ENCODE peak calls at places on chromosomes 5 and 9, in seven cellular contexts. One of them, this sample, is unnamed. For H3K4me1, the result is how much of the 10 kb centered on the place peaks cover.

GRCh38 chr5:6728011-6728794 is 15.0 kb downstream of the TENT4A start:
- DNase-seq in PC-9: no peak
- DNase-seq in IMR-90: no peak
- DNase-seq in MM.1S: no peak
- DNase-seq in right cardiac atrium: no peak
- DNase-seq in endodermal cell: no peak
- DNase-seq in transverse colon: no peak
- DNase-seq in this sample: no peak

GRCh38 chr5:52709171-52709925 is 78.4 kb upstream of the ITGA1 start:
- DNase-seq in PC-9: no peak
- DNase-seq in IMR-90: peak
- DNase-seq in MM.1S: no peak
- DNase-seq in right cardiac atrium: no peak
- DNase-seq in endodermal cell: no peak
- DNase-seq in transverse colon: no peak
- DNase-seq in this sample: peak

GRCh38 chr5:58543723-58544122 is 39.2 kb upstream of the RAB3C start:
- DNase-seq in PC-9: no peak
- DNase-seq in IMR-90: no peak
- DNase-seq in MM.1S: no peak
- DNase-seq in right cardiac atrium: no peak
- DNase-seq in endodermal cell: no peak
- DNase-seq in transverse colon: no peak
- DNase-seq in this sample: no peak

GRCh38 chr9:107251756-107252322 is 31.2 kb upstream of the RAD23B start:
- DNase-seq in PC-9: no peak
- DNase-seq in IMR-90: peak
- DNase-seq in MM.1S: no peak
- DNase-seq in right cardiac atrium: peak
- DNase-seq in endodermal cell: no peak
- DNase-seq in transverse colon: no peak
- DNase-seq in this sample: no peak

GRCh38 chr5:90408571-90409317 is 812 bp downstream of the CETN3 start:
- DNase-seq in PC-9: peak
- DNase-seq in IMR-90: no peak
- DNase-seq in MM.1S: peak
- DNase-seq in right cardiac atrium: no peak
- DNase-seq in endodermal cell: peak
- DNase-seq in transverse colon: no peak
- DNase-seq in this sample: no peak

GRCh38 chr5:153352685-153353219 is 137.7 kb upstream of the GRIA1 start:
- DNase-seq in PC-9: no peak
- DNase-seq in IMR-90: no peak
- DNase-seq in MM.1S: peak
- DNase-seq in right cardiac atrium: no peak
- DNase-seq in endodermal cell: no peak
- DNase-seq in transverse colon: no peak
- DNase-seq in this sample: no peak

GRCh38 chr5:144198386-144198785 is 27.7 kb downstream of the KCTD16 start:
- DNase-seq in PC-9: peak
- DNase-seq in IMR-90: peak
- DNase-seq in MM.1S: no peak
- DNase-seq in right cardiac atrium: no peak
- DNase-seq in endodermal cell: no peak
- DNase-seq in transverse colon: no peak
- DNase-seq in this sample: no peak

GRCh38 chr5:178589180-178590140 is 733 bp downstream of the COL23A1 start:
- DNase-seq in PC-9: no peak
- DNase-seq in IMR-90: peak
- DNase-seq in MM.1S: no peak
- DNase-seq in right cardiac atrium: peak
- DNase-seq in endodermal cell: peak
- DNase-seq in transverse colon: no peak
- DNase-seq in this sample: no peak

GRCh38 chr9:77960356-77961153 is 71.1 kb downstream of the GNAQ start:
- DNase-seq in PC-9: no peak
- DNase-seq in IMR-90: no peak
- DNase-seq in MM.1S: no peak
- DNase-seq in right cardiac atrium: no peak
- DNase-seq in endodermal cell: peak
- DNase-seq in transverse colon: no peak
- DNase-seq in this sample: no peak

GRCh38 chr9:92723299-92723625 is 41.4 kb downstream of the BICD2 start:
- DNase-seq in PC-9: no peak
- DNase-seq in IMR-90: peak
- DNase-seq in MM.1S: no peak
- DNase-seq in right cardiac atrium: no peak
- DNase-seq in endodermal cell: no peak
- DNase-seq in transverse colon: no peak
- DNase-seq in this sample: peak

GRCh38 chr9:92725726-92726125 is 38.9 kb downstream of the BICD2 start:
- DNase-seq in PC-9: no peak
- DNase-seq in IMR-90: no peak
- DNase-seq in MM.1S: no peak
- DNase-seq in right cardiac atrium: no peak
- DNase-seq in endodermal cell: no peak
- DNase-seq in transverse colon: no peak
- DNase-seq in this sample: no peak

GRCh38 chr9:92723801-92724323 is 40.8 kb downstream of the BICD2 start:
- DNase-seq in PC-9: no peak
- DNase-seq in IMR-90: no peak
- DNase-seq in MM.1S: no peak
- DNase-seq in right cardiac atrium: no peak
- DNase-seq in endodermal cell: no peak
- DNase-seq in transverse colon: no peak
- DNase-seq in this sample: peak

GRCh38 chr9:92725266-92725545 is 39.4 kb downstream of the BICD2 start:
- DNase-seq in PC-9: no peak
- DNase-seq in IMR-90: no peak
- DNase-seq in MM.1S: no peak
- DNase-seq in right cardiac atrium: no peak
- DNase-seq in endodermal cell: no peak
- DNase-seq in transverse colon: no peak
- DNase-seq in this sample: no peak

GRCh38 chr9:92724528-92725265 is 39.9 kb downstream of the BICD2 start:
- DNase-seq in PC-9: no peak
- DNase-seq in IMR-90: no peak
- DNase-seq in MM.1S: no peak
- DNase-seq in right cardiac atrium: no peak
- DNase-seq in endodermal cell: peak
- DNase-seq in transverse colon: no peak
- DNase-seq in this sample: no peak
- H3K4me1 ChIP-seq in PC-9: under half
- H3K4me1 ChIP-seq in IMR-90: under half
- H3K4me1 ChIP-seq in MM.1S: under half
- H3K4me1 ChIP-seq in right cardiac atrium: under half
- H3K4me1 ChIP-seq in endodermal cell: under half
- H3K4me1 ChIP-seq in transverse colon: under half
- H3K4me1 ChIP-seq in this sample: under half

GRCh38 chr9:110750272-110750671 is 81.7 kb downstream of the MUSK start:
- DNase-seq in PC-9: no peak
- DNase-seq in IMR-90: no peak
- DNase-seq in MM.1S: no peak
- DNase-seq in right cardiac atrium: peak
- DNase-seq in endodermal cell: no peak
- DNase-seq in transverse colon: peak
- DNase-seq in this sample: peak
- H3K4me1 ChIP-seq in PC-9: half or more
- H3K4me1 ChIP-seq in IMR-90: under half
- H3K4me1 ChIP-seq in MM.1S: under half
- H3K4me1 ChIP-seq in right cardiac atrium: under half
- H3K4me1 ChIP-seq in endodermal cell: under half
- H3K4me1 ChIP-seq in transverse colon: under half
- H3K4me1 ChIP-seq in this sample: under half

GRCh38 chr9:35831040-35831439 is 2.0 kb downstream of the TMEM8B start:
- DNase-seq in PC-9: no peak
- DNase-seq in IMR-90: no peak
- DNase-seq in MM.1S: no peak
- DNase-seq in right cardiac atrium: no peak
- DNase-seq in endodermal cell: no peak
- DNase-seq in transverse colon: no peak
- DNase-seq in this sample: no peak
- H3K4me1 ChIP-seq in PC-9: under half
- H3K4me1 ChIP-seq in IMR-90: under half
- H3K4me1 ChIP-seq in MM.1S: under half
- H3K4me1 ChIP-seq in right cardiac atrium: under half
- H3K4me1 ChIP-seq in endodermal cell: under half
- H3K4me1 ChIP-seq in transverse colon: half or more
- H3K4me1 ChIP-seq in this sample: half or more

DNA sequence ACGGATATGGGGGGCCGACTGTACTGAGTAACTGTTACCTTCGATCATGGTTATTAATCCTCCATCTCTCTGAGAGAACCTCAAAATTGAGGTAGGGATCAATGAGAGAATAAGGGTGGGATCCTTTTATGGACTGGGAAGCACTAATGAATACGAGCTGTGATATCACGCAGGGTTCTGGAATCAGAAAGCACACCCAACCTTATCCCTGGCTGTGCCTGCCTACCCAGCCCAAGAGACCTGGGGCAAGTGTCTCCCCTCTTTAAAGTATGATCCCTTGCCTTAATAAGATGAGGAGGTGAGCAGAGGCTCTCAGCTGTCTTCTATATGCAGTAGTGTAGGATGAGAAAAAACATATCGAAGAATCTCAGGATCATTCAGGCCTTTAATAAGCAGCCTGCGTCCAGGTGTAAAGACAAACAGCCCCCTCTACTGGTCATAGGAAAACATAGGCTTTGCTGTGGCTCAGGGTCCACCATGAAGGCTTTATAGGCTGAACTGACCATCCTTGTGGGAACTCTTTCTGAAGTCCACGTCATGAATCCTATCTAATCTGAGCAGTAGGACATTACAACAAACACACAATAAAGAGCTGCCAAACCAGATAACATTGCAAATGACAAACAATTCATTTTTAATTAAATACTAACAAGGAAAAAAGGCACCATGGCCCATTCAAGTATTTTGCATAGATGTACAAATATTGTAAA is 16.8 kb downstream of the NIPAL4 start:
- DNase-seq in PC-9: peak
- DNase-seq in IMR-90: peak
- DNase-seq in MM.1S: peak
- DNase-seq in right cardiac atrium: no peak
- DNase-seq in endodermal cell: peak
- DNase-seq in transverse colon: no peak
- DNase-seq in this sample: no peak
- H3K4me1 ChIP-seq in PC-9: under half
- H3K4me1 ChIP-seq in IMR-90: under half
- H3K4me1 ChIP-seq in MM.1S: under half
- H3K4me1 ChIP-seq in right cardiac atrium: under half
- H3K4me1 ChIP-seq in endodermal cell: under half
- H3K4me1 ChIP-seq in transverse colon: under half
- H3K4me1 ChIP-seq in this sample: under half

GRCh38 chr9:104912606-104913005 is 15.3 kb downstream of the ABCA1 start:
- DNase-seq in PC-9: no peak
- DNase-seq in IMR-90: no peak
- DNase-seq in MM.1S: no peak
- DNase-seq in right cardiac atrium: no peak
- DNase-seq in endodermal cell: peak
- DNase-seq in transverse colon: no peak
- DNase-seq in this sample: no peak

GRCh38 chr9:104911029-104911607 is 16.8 kb downstream of the ABCA1 start:
- DNase-seq in PC-9: no peak
- DNase-seq in IMR-90: peak
- DNase-seq in MM.1S: no peak
- DNase-seq in right cardiac atrium: no peak
- DNase-seq in endodermal cell: peak
- DNase-seq in transverse colon: no peak
- DNase-seq in this sample: no peak

GRCh38 chr9:104915739-104916138 is 12.2 kb downstream of the ABCA1 start:
- DNase-seq in PC-9: no peak
- DNase-seq in IMR-90: no peak
- DNase-seq in MM.1S: no peak
- DNase-seq in right cardiac atrium: no peak
- DNase-seq in endodermal cell: peak
- DNase-seq in transverse colon: no peak
- DNase-seq in this sample: no peak

GRCh38 chr9:104914458-104914857 is 13.5 kb downstream of the ABCA1 start:
- DNase-seq in PC-9: no peak
- DNase-seq in IMR-90: no peak
- DNase-seq in MM.1S: no peak
- DNase-seq in right cardiac atrium: no peak
- DNase-seq in endodermal cell: peak
- DNase-seq in transverse colon: no peak
- DNase-seq in this sample: no peak

DNA sequence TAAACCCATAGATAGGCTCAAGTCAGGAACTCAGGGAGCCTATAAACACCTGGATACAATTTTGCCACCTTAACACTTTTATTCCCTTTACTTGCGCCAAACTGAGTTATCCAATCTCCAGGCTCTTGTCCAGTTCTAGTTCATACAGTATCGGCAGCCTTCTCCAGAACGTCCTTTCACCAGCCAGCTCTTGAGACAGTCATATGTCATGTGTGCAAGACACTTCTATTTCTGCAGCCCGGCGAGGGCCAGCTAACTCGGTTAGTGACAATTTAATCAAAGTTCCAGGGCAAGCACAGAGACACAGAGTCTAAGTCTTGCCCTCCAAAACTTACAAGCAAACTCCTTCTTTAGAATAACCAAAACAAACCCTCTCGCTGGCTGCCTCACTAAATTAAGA is 12.9 kb downstream of the ABCA1 start:
- DNase-seq in PC-9: no peak
- DNase-seq in IMR-90: no peak
- DNase-seq in MM.1S: no peak
- DNase-seq in right cardiac atrium: no peak
- DNase-seq in endodermal cell: peak
- DNase-seq in transverse colon: no peak
- DNase-seq in this sample: no peak
- H3K4me1 ChIP-seq in PC-9: under half
- H3K4me1 ChIP-seq in IMR-90: under half
- H3K4me1 ChIP-seq in MM.1S: under half
- H3K4me1 ChIP-seq in right cardiac atrium: under half
- H3K4me1 ChIP-seq in endodermal cell: under half
- H3K4me1 ChIP-seq in transverse colon: half or more
- H3K4me1 ChIP-seq in this sample: under half

This sample was measured in heart right ventricle.